ENCODE peak calls at places on chromosomes 11 and 22, in six cellular contexts. S, A, K, M, G and W are unnamed samples.

GRCh38 chr11:63508745-63509144 is 2.9 kb downstream of the LGALS12 start:
- DNase-seq in S (no peak), A (no peak), K (no peak), M (no peak), G (no peak), W (no peak)

GRCh38 chr11:74717211-74717997 is 13.8 kb downstream of the CHRDL2 start:
- DNase-seq in S (no peak), A (no peak), K (no peak), M (no peak), G (no peak), W (no peak)

GRCh38 chr22:44215287-44215686 is 34.6 kb downstream of the PARVG start:
- DNase-seq in S (no peak), A (no peak), K (no peak), M (no peak), G (no peak), W (no peak)

GRCh38 chr22:49096476-49096875 is 731.2 kb downstream of the BRD1 start:
- DNase-seq in S (no peak), A (no peak), K (no peak), M (no peak), G (no peak), W (no peak)

GRCh38 chr22:38707984-38708383 is 2.2 kb downstream of the GTPBP1 start:
- DNase-seq in S (no peak), A (no peak), K (no peak), M (no peak), G (no peak), W (no peak)

GRCh38 chr11:86211619-86212018 is 32.9 kb upstream of the EED start:
- DNase-seq in S (no peak), A (no peak), K (no peak), M (no peak), G (no peak), W (no peak)

GRCh38 chr11:94457118-94458029 is 36.3 kb downstream of the MRE11 start:
- DNase-seq in S (no peak), A (no peak), K (no peak), M (no peak), G (no peak), W (no peak)

GRCh38 chr22:45977003-45977395 is at the start of gene WNT7B:
- DNase-seq in S (no peak), A (no peak), K (peak), M (no peak), G (no peak), W (no peak)